ENCODE peak calls at places on chromosome 13, in eight cellular contexts. M is fibroblast of the aortic adventitia; T is T-helper 2 cell; Q is activated CD4-positive, CD25-positive, alpha-beta regulatory T cell treated with anti-CD3 and anti-CD28 coated beads, Interleukin-2, amount 50 U/mL, for 72 hours; G is right cardiac atrium; I is body of pancreas; A is RKO; K is MM.1S. N is an unnamed sample.

GRCh38 chr13:51396352-51396751 is 56.5 kb downstream of the INTS6 start:
- DNase-seq in T (no peak), I (no peak), Q (no peak), A (no peak), M (peak), K (no peak), G (no peak), N (no peak)

GRCh38 chr13:112969692-112970338 is 801 bp downstream of the MCF2L start:
- DNase-seq in G (no peak), I (no peak), T (no peak), A (no peak), Q (no peak), K (no peak), M (no peak), N (no peak)

GRCh38 chr13:48492123-48493075 is 40.5 kb downstream of the RCBTB2 start:
- DNase-seq in Q (peak), G (peak), K (peak), M (peak), T (peak), I (peak), A (no peak), N (peak)

GRCh38 chr13:79771493-79771892 is 290.5 kb downstream of the NDFIP2 start:
- DNase-seq in Q (no peak), T (no peak), M (no peak), K (no peak), A (no peak), G (no peak), I (no peak), N (no peak)

GRCh38 chr13:29886446-29886845 is 36.0 kb upstream of the UBL3 start:
- DNase-seq in G (no peak), K (no peak), M (no peak), Q (peak), A (no peak), T (no peak), I (no peak), N (no peak)

GRCh38 chr13:85313761-85314503 is 485.3 kb downstream of the SLITRK6 start:
- DNase-seq in I (no peak), A (peak), Q (no peak), K (no peak), T (no peak), G (no peak), M (no peak), N (peak)

GRCh38 chr13:33217256-33217655 is 68.3 kb downstream of the STARD13 start:
- DNase-seq in T (no peak), M (no peak), K (no peak), I (no peak), G (no peak), Q (no peak), A (no peak), N (no peak)

GRCh38 chr13:93386191-93386590 is 159.6 kb downstream of the GPC6 start:
- DNase-seq in Q (no peak), I (no peak), A (no peak), G (no peak), M (no peak), T (no peak), K (no peak), N (no peak)

GRCh38 chr13:73228546-73228945 is 169.7 kb downstream of the KLF5 start:
- DNase-seq in A (no peak), G (no peak), K (peak), T (no peak), Q (no peak), M (peak), I (no peak), N (no peak)

GRCh38 chr13:67296511-67296910 is 66.4 kb upstream of the PCDH9 start:
- DNase-seq in I (no peak), Q (no peak), K (no peak), G (no peak), T (no peak), A (no peak), M (peak), N (peak)

GRCh38 chr13:36850790-36851438 is 31.9 kb downstream of the RFXAP start:
- DNase-seq in A (no peak), Q (no peak), I (no peak), M (no peak), G (no peak), K (no peak), T (no peak), N (no peak)

GRCh38 chr13:76556632-76557031 is 329.6 kb downstream of the KCTD12 start:
- DNase-seq in Q (no peak), T (no peak), M (no peak), A (no peak), I (no peak), K (no peak), G (no peak), N (no peak)

GRCh38 chr13:60397693-60398437 is 845 bp downstream of the TDRD3 start:
- DNase-seq in A (peak), K (peak), G (peak), M (peak), Q (peak), T (no peak), I (peak), N (peak)

GRCh38 chr13:24340608-24340955 is 31.2 kb downstream of the C1QTNF9 start:
- DNase-seq in Q (no peak), I (no peak), M (no peak), T (no peak), K (no peak), G (no peak), A (no peak), N (no peak)

GRCh38 chr13:42819712-42820111 is 38.3 kb downstream of the FAM216B start:
- DNase-seq in I (no peak), M (no peak), T (no peak), G (no peak), A (no peak), K (no peak), Q (no peak), N (no peak)

GRCh38 chr13:53357582-53357981 is 329.0 kb downstream of the OLFM4 start:
- DNase-seq in T (no peak), A (no peak), Q (no peak), I (no peak), M (no peak), G (no peak), K (no peak), N (no peak)

GRCh38 chr13:110023729-110024645 is 237.6 kb upstream of the IRS2 start:
- DNase-seq in I (peak), Q (no peak), K (no peak), M (peak), T (no peak), G (peak), A (no peak), N (peak)

GRCh38 chr13:58584610-58585009 is 953.1 kb downstream of the PCDH17 start:
- DNase-seq in T (no peak), A (no peak), K (no peak), I (no peak), Q (no peak), G (no peak), M (no peak), N (no peak)

GRCh38 chr13:110116072-110116487 is 190.9 kb downstream of the COL4A1 start:
- DNase-seq in A (no peak), G (peak), T (peak), M (peak), I (peak), Q (peak), K (no peak), N (peak)